ENCODE peak calls at places on chromosomes 6 and 20, in five cellular contexts. F is A549, K is GM12891, Y is spleen, C is transverse colon. W is an unnamed sample.

GRCh38 chr6:150403458-150404245 is 34.8 kb downstream of the IYD start:
- DNase-seq in Y (no peak), F (no peak), K (no peak), C (no peak), W (no peak)

GRCh38 chr20:32623667-32624157 is 38.6 kb upstream of the NOL4L start:
- DNase-seq in F (no peak), C (no peak), K (no peak), Y (no peak), W (no peak)

GRCh38 chr20:40192529-40192928 is 496.5 kb downstream of the MAFB start:
- DNase-seq in F (no peak), Y (no peak), K (no peak), C (no peak), W (no peak)

GRCh38 chr20:14790771-14791517 is 453.5 kb upstream of the FLRT3 start:
- DNase-seq in K (no peak), Y (no peak), F (no peak), C (no peak), W (no peak)

GRCh38 chr6:81770395-81770794 is 17.9 kb upstream of the TENT5A start:
- DNase-seq in K (no peak), Y (no peak), C (no peak), F (no peak), W (no peak)

GRCh38 chr6:144661101-144661806 is 376.1 kb downstream of the UTRN start:
- DNase-seq in F (no peak), C (peak), Y (no peak), K (no peak), W (no peak)

GRCh38 chr20:46139908-46140482 is 21.9 kb downstream of the CD40 start:
- DNase-seq in C (no peak), Y (no peak), F (no peak), K (no peak), W (no peak)

GRCh38 chr6:139644821-139645220 is 270.4 kb upstream of the CITED2 start:
- DNase-seq in F (no peak), Y (no peak), C (no peak), K (no peak), W (no peak)

GRCh38 chr20:24502184-24502583 is 32.8 kb downstream of the SYNDIG1 start:
- DNase-seq in C (no peak), F (peak), K (no peak), Y (peak), W (peak)

GRCh38 chr20:37251836-37252477 is 9.7 kb downstream of the GHRH start:
- DNase-seq in K (no peak), F (no peak), Y (no peak), C (no peak), W (no peak)

GRCh38 chr6:138654715-138655634 is 118.6 kb upstream of the CCDC28A start:
- DNase-seq in F (no peak), C (no peak), K (peak), Y (no peak), W (no peak)

GRCh38 chr6:138986578-138986977 is 1.5 kb downstream of the REPS1 start:
- DNase-seq in F (no peak), Y (no peak), C (no peak), K (no peak), W (no peak)

GRCh38 chr6:107538856-107539387 is 49.0 kb downstream of the SOBP start:
- DNase-seq in F (no peak), Y (no peak), K (no peak), C (no peak), W (no peak)

GRCh38 chr20:4795394-4795793 is 73.7 kb downstream of the PRND start:
- DNase-seq in F (peak), K (no peak), C (no peak), Y (no peak), W (peak)

GRCh38 chr6:359261-360035 is 32.1 kb upstream of the IRF4 start:
- DNase-seq in Y (peak), K (no peak), F (no peak), C (no peak), W (no peak)

GRCh38 chr20:24768226-24768625 is 180.8 kb upstream of the CST7 start:
- DNase-seq in F (no peak), Y (no peak), K (no peak), C (no peak), W (no peak)

GRCh38 chr6:155177369-155177961 is 86.3 kb upstream of the CLDN20 start:
- DNase-seq in C (no peak), Y (no peak), K (no peak), F (peak), W (no peak)

GRCh38 chr6:14917101-14917500 is 328.8 kb upstream of the JARID2 start:
- DNase-seq in K (no peak), Y (no peak), C (no peak), F (no peak), W (no peak)

GRCh38 chr6:169293196-169293595 is 39.5 kb upstream of the THBS2 start:
- DNase-seq in K (no peak), C (no peak), F (no peak), Y (no peak), W (no peak)

GRCh38 chr6:41021832-41022231 is 17.2 kb downstream of the UNC5CL start:
- DNase-seq in F (peak), Y (no peak), C (no peak), K (no peak), W (no peak)

GRCh38 chr6:131159578-131159977 is 24.3 kb downstream of the AKAP7 start:
- DNase-seq in C (no peak), K (no peak), Y (no peak), F (no peak), W (peak)

GRCh38 chr6:45728674-45729073 is 287.0 kb downstream of the CLIC5 start:
- DNase-seq in F (no peak), C (no peak), K (no peak), Y (no peak), W (no peak)

GRCh38 chr20:60036346-60037119 is 78.3 kb downstream of the CDH26 start:
- DNase-seq in Y (no peak), F (no peak), C (no peak), K (no peak), W (no peak)

GRCh38 chr20:33559994-33560393 is 70.1 kb downstream of the CBFA2T2 start:
- DNase-seq in C (no peak), K (no peak), F (no peak), Y (no peak), W (no peak)

GRCh38 chr20:34938466-34939163 is 17.0 kb downstream of the GSS start:
- DNase-seq in F (no peak), C (peak), K (no peak), Y (no peak), W (no peak)

GRCh38 chr6:36028088-36028886 is 679 bp downstream of the MAPK14 start:
- DNase-seq in Y (peak), C (peak), F (no peak), K (no peak), W (peak)

GRCh38 chr20:50891138-50891537 is 40.1 kb downstream of the ADNP start:
- DNase-seq in F (no peak), Y (peak), K (no peak), C (no peak), W (no peak)

GRCh38 chr6:170371588-170371987 is 65.0 kb downstream of the FAM120B start:
- DNase-seq in F (no peak), K (no peak), C (no peak), Y (no peak), W (no peak)

GRCh38 chr20:61635721-61636455 is 383.8 kb downstream of the CDH4 start:
- DNase-seq in K (no peak), F (no peak), Y (no peak), C (no peak), W (no peak)

GRCh38 chr6:52724406-52725121 is 38.7 kb downstream of the GSTA2 start:
- DNase-seq in K (peak), Y (peak), F (peak), C (peak), W (peak)

GRCh38 chr20:873875-874607 is 40.5 kb downstream of the FAM110A start:
- DNase-seq in C (no peak), K (no peak), F (no peak), Y (peak), W (no peak)

GRCh38 chr6:136989591-136990578 is 54.9 kb downstream of the IL20RA start:
- DNase-seq in K (no peak), Y (no peak), F (no peak), C (peak), W (no peak)

DNA sequence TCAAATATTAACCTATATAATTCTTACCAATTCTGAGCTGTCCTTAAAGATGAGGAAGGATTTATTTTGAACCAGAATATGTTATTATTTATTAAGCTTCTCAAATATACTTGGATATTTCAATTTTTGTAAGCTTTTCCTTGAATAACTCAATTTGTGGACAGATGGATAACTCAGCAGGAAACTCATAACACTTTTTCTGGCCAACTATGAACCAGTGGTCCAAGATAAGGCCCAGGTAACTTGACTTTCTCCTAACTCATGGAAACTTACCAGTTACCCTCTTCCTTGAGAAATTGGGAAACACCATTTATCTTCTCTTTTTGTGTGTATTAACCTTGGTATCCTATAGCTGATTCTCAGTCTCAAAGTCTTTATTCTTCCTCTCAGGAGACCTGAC is 427.5 kb upstream of the SYNCRIP start:
- DNase-seq in K (no peak), Y (no peak), F (no peak), C (no peak), W (no peak)
- TF ChIP-seq POLR2A in K (no peak), Y (no peak), F (no peak), C (no peak), W (no peak)

GRCh38 chr6:33980176-33980805 is 165.6 kb downstream of the GRM4 start:
- DNase-seq in Y (peak), C (no peak), K (no peak), F (no peak), W (no peak)
- TF ChIP-seq POLR2A in Y (no peak), C (no peak), K (no peak), F (no peak), W (no peak)

GRCh38 chr20:64009811-64010387 is 26.1 kb upstream of the C20orf204 start:
- DNase-seq in Y (no peak), K (no peak), F (no peak), C (no peak), W (no peak)

GRCh38 chr20:64006902-64007301 is 26.0 kb downstream of the PRPF6 start:
- DNase-seq in C (no peak), F (no peak), Y (no peak), K (no peak), W (no peak)

GRCh38 chr20:64006490-64006889 is 25.6 kb downstream of the PRPF6 start:
- DNase-seq in Y (no peak), K (no peak), C (no peak), F (no peak), W (no peak)

GRCh38 chr20:64010711-64011237 is 25.2 kb upstream of the C20orf204 start:
- DNase-seq in C (no peak), F (no peak), Y (no peak), K (no peak), W (no peak)

DNA sequence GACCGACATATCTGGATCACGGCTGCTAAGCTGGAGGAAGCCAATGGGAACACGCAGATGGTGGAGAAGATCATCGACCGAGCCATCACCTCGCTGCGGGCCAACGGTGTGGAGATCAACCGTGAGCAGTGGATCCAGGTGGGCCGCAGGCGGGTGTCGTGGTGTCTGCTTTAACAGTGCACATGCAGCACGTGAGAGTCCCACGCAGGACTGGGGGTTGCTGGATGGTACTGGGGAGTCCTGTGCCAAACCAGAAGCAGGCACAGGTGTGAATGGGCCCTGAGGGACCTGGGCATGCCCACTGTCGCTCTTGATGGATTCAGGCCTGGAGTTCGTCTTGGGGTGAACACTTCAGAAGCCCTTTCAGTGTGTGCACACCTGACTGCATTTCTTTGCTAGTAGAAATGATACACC is 24.6 kb upstream of the C20orf204 start:
- DNase-seq in Y (no peak), C (no peak), F (no peak), K (no peak), W (no peak)
- TF ChIP-seq POLR2A in Y (no peak), C (no peak), F (no peak), K (no peak), W (no peak)

DNA sequence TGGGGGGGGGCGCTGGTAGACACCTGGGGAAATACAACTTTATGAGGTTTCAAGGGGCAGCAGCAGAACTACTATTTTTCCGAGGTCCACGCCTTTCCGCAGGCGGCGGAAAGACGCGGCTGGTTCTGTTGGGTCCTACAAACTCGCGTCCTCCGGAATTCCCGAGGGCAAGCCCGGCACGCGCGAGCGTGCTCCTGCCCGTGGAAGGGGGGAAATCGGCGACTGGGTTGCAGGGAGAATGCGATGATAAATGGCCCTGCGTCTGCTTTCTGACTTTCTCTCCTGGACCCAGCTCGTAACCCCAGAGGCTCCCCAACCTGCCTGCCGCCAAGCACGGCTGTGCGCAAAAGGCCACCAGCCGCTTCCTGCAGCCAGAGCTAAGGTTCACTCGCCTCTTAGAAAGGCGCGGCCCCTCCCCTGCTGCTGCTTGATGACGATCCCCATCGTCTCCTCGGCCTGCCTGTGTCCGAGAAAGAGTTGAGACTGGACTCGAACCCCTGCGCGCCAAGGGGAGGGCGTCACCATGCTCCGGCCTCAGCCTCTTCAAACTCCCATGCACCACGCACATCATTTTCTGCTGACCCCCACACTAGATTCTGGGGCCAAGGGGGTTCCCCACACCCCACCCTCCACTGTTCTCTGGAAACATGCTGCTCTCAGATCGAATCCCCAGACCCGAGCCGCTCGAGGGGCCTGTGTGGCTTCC is 6.7 kb downstream of the FOXA2 start:
- DNase-seq in C (peak), K (no peak), F (no peak), Y (no peak), W (no peak)
- TF ChIP-seq POLR2A in C (peak), K (no peak), F (no peak), Y (no peak), W (no peak)

GRCh38 chr6:7805828-7806227 is 79.9 kb downstream of the BMP6 start:
- DNase-seq in K (no peak), C (no peak), F (no peak), Y (no peak), W (no peak)

GRCh38 chr6:7805088-7805756 is 79.3 kb downstream of the BMP6 start:
- DNase-seq in Y (no peak), F (no peak), C (no peak), K (no peak), W (no peak)

GRCh38 chr6:7803219-7803618 is 77.3 kb downstream of the BMP6 start:
- DNase-seq in Y (no peak), C (no peak), K (no peak), F (no peak), W (no peak)
- TF ChIP-seq POLR2A in Y (no peak), C (no peak), K (no peak), F (no peak), W (no peak)

GRCh38 chr6:143486752-143487151 is 24.8 kb downstream of the FUCA2 start:
- DNase-seq in C (no peak), F (no peak), K (no peak), Y (no peak), W (no peak)

GRCh38 chr6:143485967-143486366 is 25.6 kb downstream of the FUCA2 start:
- DNase-seq in Y (no peak), K (no peak), F (no peak), C (no peak), W (no peak)

GRCh38 chr6:143490244-143490643 is 21.3 kb downstream of the FUCA2 start:
- DNase-seq in K (no peak), Y (no peak), F (no peak), C (no peak), W (no peak)

DNA sequence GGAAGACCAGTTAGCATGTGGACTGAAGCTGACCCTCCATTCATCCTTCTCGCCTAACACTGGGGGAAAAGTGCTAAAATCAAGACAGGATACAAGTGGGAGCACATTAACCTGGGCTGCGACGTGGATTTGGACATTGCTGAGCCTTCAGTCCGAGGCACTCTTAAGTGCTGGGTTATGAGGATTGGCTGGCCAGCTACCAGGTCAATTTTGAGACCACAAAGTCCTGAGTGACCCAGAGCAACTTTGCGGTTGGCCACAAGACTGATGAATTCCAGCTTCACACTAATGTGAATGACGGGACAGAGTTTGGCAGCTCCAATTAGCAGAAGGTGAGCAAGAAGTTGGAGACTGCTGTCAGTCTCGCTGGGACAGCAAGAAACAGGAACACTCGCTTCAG is 20.7 kb downstream of the FUCA2 start:
- DNase-seq in F (no peak), C (no peak), Y (no peak), K (no peak), W (no peak)
- TF ChIP-seq POLR2A in F (no peak), C (no peak), Y (no peak), K (no peak), W (no peak)

GRCh38 chr6:27809067-27809938 is 102.9 kb downstream of the OR2B2 start:
- DNase-seq in Y (no peak), C (no peak), K (no peak), F (no peak), W (no peak)

GRCh38 chr6:27812078-27812804 is 100.0 kb downstream of the OR2B2 start:
- DNase-seq in Y (no peak), F (no peak), C (no peak), K (no peak), W (no peak)

GRCh38 chr6:27810768-27811298 is 101.4 kb downstream of the OR2B2 start:
- DNase-seq in F (no peak), Y (no peak), C (no peak), K (no peak), W (no peak)

GRCh38 chr6:27811383-27811782 is 100.8 kb downstream of the OR2B2 start:
- DNase-seq in C (no peak), F (no peak), K (no peak), Y (no peak), W (no peak)

DNA sequence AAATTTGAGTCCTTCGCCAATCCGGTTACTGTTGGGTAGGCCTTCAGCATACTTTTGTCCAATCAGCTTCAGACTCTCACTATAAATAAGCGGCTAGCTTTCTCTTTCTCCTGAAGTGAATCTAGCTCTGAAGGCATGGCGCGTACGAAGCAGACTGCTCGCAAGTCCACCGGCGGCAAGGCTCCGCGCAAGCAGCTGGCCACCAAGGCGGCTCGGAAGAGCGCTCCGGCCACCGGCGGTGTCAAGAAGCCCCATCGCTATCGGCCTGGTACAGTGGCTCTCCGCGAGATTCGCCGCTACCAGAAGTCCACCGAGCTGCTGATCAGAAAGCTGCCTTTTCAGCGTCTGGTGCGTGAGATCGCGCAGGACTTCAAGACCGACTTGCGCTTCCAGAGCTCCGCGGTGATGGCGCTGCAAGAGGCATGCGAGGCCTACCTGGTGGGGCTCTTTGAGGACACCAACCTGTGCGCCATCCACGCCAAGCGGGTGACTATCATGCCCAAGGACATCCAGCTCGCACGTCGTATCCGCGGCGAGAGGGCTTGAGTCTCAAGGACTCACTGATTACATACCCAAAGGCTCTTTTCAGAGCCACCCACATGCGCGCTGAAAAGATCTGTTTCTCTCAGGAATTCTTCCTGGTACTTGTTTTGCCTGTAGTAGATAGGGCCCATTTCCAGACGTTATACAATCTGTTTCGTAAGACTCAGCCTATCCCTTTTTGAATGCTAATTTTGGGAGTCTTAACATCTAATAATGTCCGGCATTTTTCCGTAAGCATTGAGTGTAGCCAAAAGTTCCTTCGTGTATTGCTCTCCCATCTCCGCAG is 102.0 kb downstream of the OR2B2 start:
- DNase-seq in Y (peak), F (peak), C (peak), K (peak), W (peak)
- TF ChIP-seq POLR2A in Y (peak), F (peak), C (peak), K (peak), W (peak)

GRCh38 chr20:20000223-20000968 is 16.8 kb upstream of the NAA20 start:
- DNase-seq in F (no peak), Y (no peak), C (no peak), K (no peak), W (no peak)
- TF ChIP-seq POLR2A in F (no peak), Y (no peak), C (no peak), K (no peak), W (no peak)

W was measured in H54.